ENCODE peak calls at places on chromosomes 1 and 21, in ten cellular contexts. One of them, this sample, is unnamed.

GRCh38 chr1:56578664-56578962 is 750 bp downstream of the PLPP3 start:
- DNase-seq in astrocyte of the spinal cord: no peak
- DNase-seq in hepatocyte: peak; percentile 51
- DNase-seq in fibroblast of lung: no peak
- DNase-seq in AG04450: no peak
- DNase-seq in fibroblast of mammary gland: no peak
- DNase-seq in adipocyte: peak; percentile 47
- DNase-seq in right cardiac atrium: no peak
- DNase-seq in lower leg skin: no peak
- DNase-seq in CD8-positive, alpha-beta T cell: no peak
- DNase-seq in this sample: no peak

GRCh38 chr1:214002060-214002459 is 14.3 kb downstream of the PROX1 start:
- DNase-seq in right cardiac atrium: no peak
- DNase-seq in CD8-positive, alpha-beta T cell: no peak
- DNase-seq in AG04450: no peak
- DNase-seq in astrocyte of the spinal cord: no peak
- DNase-seq in hepatocyte: no peak
- DNase-seq in lower leg skin: no peak
- DNase-seq in fibroblast of mammary gland: no peak
- DNase-seq in adipocyte: no peak
- DNase-seq in fibroblast of lung: no peak
- DNase-seq in this sample: no peak

GRCh38 chr1:41418868-41419583 is 57.8 kb downstream of the FOXO6 start:
- DNase-seq in fibroblast of lung: peak; percentile 88
- DNase-seq in CD8-positive, alpha-beta T cell: no peak
- DNase-seq in AG04450: peak; percentile 65
- DNase-seq in lower leg skin: peak; percentile 86
- DNase-seq in fibroblast of mammary gland: peak; percentile 81
- DNase-seq in right cardiac atrium: peak; percentile 93
- DNase-seq in hepatocyte: peak; percentile 48
- DNase-seq in astrocyte of the spinal cord: peak; percentile 77
- DNase-seq in adipocyte: peak; percentile 91
- DNase-seq in this sample: no peak

GRCh38 chr1:241985787-241986186 is 13.1 kb downstream of the MAP1LC3C start:
- DNase-seq in right cardiac atrium: no peak
- DNase-seq in lower leg skin: no peak
- DNase-seq in astrocyte of the spinal cord: peak; percentile 41
- DNase-seq in hepatocyte: peak; percentile 58
- DNase-seq in fibroblast of lung: peak; percentile 58
- DNase-seq in CD8-positive, alpha-beta T cell: no peak
- DNase-seq in AG04450: no peak
- DNase-seq in fibroblast of mammary gland: peak; percentile 68
- DNase-seq in adipocyte: peak; percentile 73
- DNase-seq in this sample: peak; percentile 21

GRCh38 chr1:35031103-35031452 is 667 bp downstream of the ZMYM6 start:
- DNase-seq in AG04450: no peak
- DNase-seq in hepatocyte: peak; percentile 61
- DNase-seq in fibroblast of lung: peak; percentile 60
- DNase-seq in CD8-positive, alpha-beta T cell: peak; percentile 34
- DNase-seq in fibroblast of mammary gland: peak; percentile 62
- DNase-seq in right cardiac atrium: no peak
- DNase-seq in astrocyte of the spinal cord: peak; percentile 57
- DNase-seq in adipocyte: peak; percentile 68
- DNase-seq in lower leg skin: no peak
- DNase-seq in this sample: no peak

GRCh38 chr1:59948990-59949389 is 22.4 kb upstream of the CYP2J2 start:
- DNase-seq in CD8-positive, alpha-beta T cell: no peak
- DNase-seq in lower leg skin: no peak
- DNase-seq in AG04450: no peak
- DNase-seq in fibroblast of mammary gland: no peak
- DNase-seq in astrocyte of the spinal cord: no peak
- DNase-seq in right cardiac atrium: no peak
- DNase-seq in fibroblast of lung: no peak
- DNase-seq in hepatocyte: no peak
- DNase-seq in adipocyte: no peak
- DNase-seq in this sample: no peak

GRCh38 chr1:27548858-27549719 is 54.9 kb downstream of the AHDC1 start:
- DNase-seq in AG04450: no peak
- DNase-seq in right cardiac atrium: no peak
- DNase-seq in fibroblast of lung: no peak
- DNase-seq in fibroblast of mammary gland: no peak
- DNase-seq in astrocyte of the spinal cord: no peak
- DNase-seq in CD8-positive, alpha-beta T cell: no peak
- DNase-seq in hepatocyte: no peak
- DNase-seq in lower leg skin: no peak
- DNase-seq in adipocyte: no peak
- DNase-seq in this sample: no peak

GRCh38 chr1:43367904-43368645 is at the start of gene ELOVL1:
- DNase-seq in AG04450: peak; percentile 41
- DNase-seq in astrocyte of the spinal cord: peak; percentile 88
- DNase-seq in fibroblast of lung: peak; percentile 79
- DNase-seq in CD8-positive, alpha-beta T cell: peak; percentile 77
- DNase-seq in adipocyte: peak; percentile 91
- DNase-seq in fibroblast of mammary gland: peak; percentile 76
- DNase-seq in hepatocyte: peak; percentile 96
- DNase-seq in lower leg skin: peak; percentile 89
- DNase-seq in right cardiac atrium: peak; percentile 98
- DNase-seq in this sample: peak; percentile 61

GRCh38 chr1:22453181-22453580 is 1.5 kb downstream of the ZBTB40 start:
- DNase-seq in AG04450: no peak
- DNase-seq in lower leg skin: no peak
- DNase-seq in fibroblast of mammary gland: no peak
- DNase-seq in hepatocyte: no peak
- DNase-seq in adipocyte: no peak
- DNase-seq in fibroblast of lung: no peak
- DNase-seq in astrocyte of the spinal cord: no peak
- DNase-seq in CD8-positive, alpha-beta T cell: no peak
- DNase-seq in right cardiac atrium: no peak
- DNase-seq in this sample: no peak

GRCh38 chr1:27306892-27307850 is 14.8 kb upstream of the TMEM222 start:
- DNase-seq in fibroblast of mammary gland: no peak
- DNase-seq in right cardiac atrium: no peak
- DNase-seq in hepatocyte: no peak
- DNase-seq in fibroblast of lung: no peak
- DNase-seq in AG04450: no peak
- DNase-seq in adipocyte: no peak
- DNase-seq in lower leg skin: no peak
- DNase-seq in CD8-positive, alpha-beta T cell: no peak
- DNase-seq in astrocyte of the spinal cord: no peak
- DNase-seq in this sample: no peak

GRCh38 chr1:183622013-183622412 is 13.6 kb downstream of the ARPC5 start:
- DNase-seq in AG04450: no peak
- DNase-seq in hepatocyte: no peak
- DNase-seq in fibroblast of lung: no peak
- DNase-seq in lower leg skin: no peak
- DNase-seq in right cardiac atrium: no peak
- DNase-seq in adipocyte: no peak
- DNase-seq in astrocyte of the spinal cord: no peak
- DNase-seq in fibroblast of mammary gland: no peak
- DNase-seq in CD8-positive, alpha-beta T cell: no peak
- DNase-seq in this sample: no peak

GRCh38 chr1:165134431-165134830 is 222.1 kb downstream of the LMX1A start:
- DNase-seq in astrocyte of the spinal cord: no peak
- DNase-seq in adipocyte: no peak
- DNase-seq in fibroblast of mammary gland: no peak
- DNase-seq in AG04450: no peak
- DNase-seq in right cardiac atrium: no peak
- DNase-seq in fibroblast of lung: no peak
- DNase-seq in CD8-positive, alpha-beta T cell: no peak
- DNase-seq in hepatocyte: no peak
- DNase-seq in lower leg skin: no peak
- DNase-seq in this sample: no peak

GRCh38 chr1:152035406-152036315 is 1.1 kb downstream of the S100A11 start:
- DNase-seq in lower leg skin: no peak
- DNase-seq in AG04450: no peak
- DNase-seq in right cardiac atrium: no peak
- DNase-seq in fibroblast of mammary gland: no peak
- DNase-seq in adipocyte: peak; percentile 77
- DNase-seq in fibroblast of lung: peak; percentile 40
- DNase-seq in hepatocyte: peak; percentile 67
- DNase-seq in CD8-positive, alpha-beta T cell: no peak
- DNase-seq in astrocyte of the spinal cord: peak; percentile 31
- DNase-seq in this sample: no peak

GRCh38 chr1:152036316-152037216 is at the start of gene S100A11:
- DNase-seq in astrocyte of the spinal cord: peak; percentile 89
- DNase-seq in adipocyte: peak; percentile 98
- DNase-seq in AG04450: peak; percentile 55
- DNase-seq in hepatocyte: peak; percentile 96
- DNase-seq in fibroblast of mammary gland: peak; percentile 82
- DNase-seq in CD8-positive, alpha-beta T cell: peak; percentile 50
- DNase-seq in lower leg skin: peak; percentile 92
- DNase-seq in right cardiac atrium: peak; percentile 97
- DNase-seq in fibroblast of lung: peak; percentile 82
- DNase-seq in this sample: no peak

GRCh38 chr1:152034324-152034653 is 2.5 kb downstream of the S100A11 start:
- DNase-seq in astrocyte of the spinal cord: no peak
- DNase-seq in lower leg skin: peak; percentile 14
- DNase-seq in adipocyte: no peak
- DNase-seq in fibroblast of lung: no peak
- DNase-seq in AG04450: no peak
- DNase-seq in hepatocyte: no peak
- DNase-seq in right cardiac atrium: no peak
- DNase-seq in fibroblast of mammary gland: no peak
- DNase-seq in CD8-positive, alpha-beta T cell: no peak
- DNase-seq in this sample: no peak

GRCh38 chr1:152037920-152038658 is 1.3 kb upstream of the S100A11 start:
- DNase-seq in right cardiac atrium: no peak
- DNase-seq in astrocyte of the spinal cord: no peak
- DNase-seq in AG04450: no peak
- DNase-seq in lower leg skin: no peak
- DNase-seq in adipocyte: no peak
- DNase-seq in CD8-positive, alpha-beta T cell: no peak
- DNase-seq in fibroblast of mammary gland: no peak
- DNase-seq in hepatocyte: no peak
- DNase-seq in fibroblast of lung: no peak
- DNase-seq in this sample: no peak

DNA sequence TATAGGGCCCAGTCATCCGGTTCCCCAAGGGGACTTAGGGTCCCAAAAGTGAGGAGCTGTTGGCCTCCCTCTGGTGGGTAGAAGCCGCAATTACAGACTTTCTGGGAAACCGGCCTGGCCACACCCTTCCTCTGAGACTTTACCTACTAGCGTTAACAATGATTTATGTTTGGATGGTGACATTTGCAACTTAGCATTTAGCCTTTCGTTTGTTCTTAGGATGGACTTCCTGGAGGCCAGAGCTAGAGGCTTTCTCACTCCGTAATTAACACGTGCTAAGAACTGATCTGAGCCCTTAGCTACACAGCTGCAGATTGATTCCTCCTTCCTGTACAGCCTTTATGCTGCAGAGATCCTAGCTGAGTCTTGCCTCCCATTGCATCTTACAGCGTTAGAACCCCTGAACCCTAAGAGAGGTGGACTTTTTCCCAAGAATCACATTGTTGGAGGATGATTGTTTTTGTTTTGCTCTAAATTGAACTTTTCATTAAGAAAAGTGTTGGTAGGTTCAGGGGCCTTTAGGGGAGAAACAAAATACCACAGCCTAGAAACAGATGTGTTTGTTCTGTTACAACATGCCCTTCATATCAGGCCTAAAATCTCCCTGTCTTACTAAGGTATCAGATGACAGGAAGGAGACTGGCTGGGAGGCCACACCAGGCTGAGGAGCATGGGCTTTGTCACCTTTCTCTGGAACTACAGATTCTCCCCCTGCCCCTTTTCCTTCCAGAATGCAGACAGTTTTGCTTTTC is 2.0 kb downstream of the S100A11 start:
- DNase-seq in lower leg skin: peak; percentile 15
- DNase-seq in adipocyte: peak; percentile 93
- DNase-seq in fibroblast of lung: peak; percentile 62
- DNase-seq in AG04450: no peak
- DNase-seq in hepatocyte: peak; percentile 83
- DNase-seq in CD8-positive, alpha-beta T cell: peak; percentile 49
- DNase-seq in right cardiac atrium: peak; percentile 59
- DNase-seq in fibroblast of mammary gland: peak; percentile 81
- DNase-seq in astrocyte of the spinal cord: peak; percentile 64
- DNase-seq in this sample: peak; percentile 84
- H3K4me3 ChIP-seq in lower leg skin: peak overlapping the region; percentile 73
- H3K4me3 ChIP-seq in adipocyte: peak overlapping the region; percentile 98
- H3K4me3 ChIP-seq in fibroblast of lung: peak overlapping the region; percentile 95
- H3K4me3 ChIP-seq in AG04450: peak overlapping the region; percentile 74
- H3K4me3 ChIP-seq in hepatocyte: peak overlapping the region; percentile 84
- H3K4me3 ChIP-seq in CD8-positive, alpha-beta T cell: peak overlapping the region; percentile 65
- H3K4me3 ChIP-seq in right cardiac atrium: peak overlapping the region; percentile 96
- H3K4me3 ChIP-seq in fibroblast of mammary gland: peak overlapping the region; percentile 97
- H3K4me3 ChIP-seq in astrocyte of the spinal cord: peak overlapping the region; percentile 93
- H3K4me3 ChIP-seq in this sample: peak overlapping the region; percentile 18

GRCh38 chr21:15059397-15059796 is 5.4 kb downstream of the NRIP1 start:
- DNase-seq in fibroblast of mammary gland: no peak
- DNase-seq in astrocyte of the spinal cord: no peak
- DNase-seq in hepatocyte: no peak
- DNase-seq in fibroblast of lung: no peak
- DNase-seq in right cardiac atrium: no peak
- DNase-seq in lower leg skin: no peak
- DNase-seq in AG04450: no peak
- DNase-seq in adipocyte: no peak
- DNase-seq in CD8-positive, alpha-beta T cell: no peak
- DNase-seq in this sample: no peak
- H3K4me3 ChIP-seq in fibroblast of mammary gland: no peak overlapping the region
- H3K4me3 ChIP-seq in astrocyte of the spinal cord: no peak overlapping the region
- H3K4me3 ChIP-seq in hepatocyte: no peak overlapping the region
- H3K4me3 ChIP-seq in fibroblast of lung: no peak overlapping the region
- H3K4me3 ChIP-seq in right cardiac atrium: no peak overlapping the region
- H3K4me3 ChIP-seq in lower leg skin: no peak overlapping the region
- H3K4me3 ChIP-seq in AG04450: no peak overlapping the region
- H3K4me3 ChIP-seq in adipocyte: peak overlapping the region; percentile 74
- H3K4me3 ChIP-seq in CD8-positive, alpha-beta T cell: no peak overlapping the region
- H3K4me3 ChIP-seq in this sample: no peak overlapping the region

GRCh38 chr1:72281144-72281543 is 1.2 kb downstream of the NEGR1 start:
- DNase-seq in adipocyte: peak; percentile 11
- DNase-seq in AG04450: no peak
- DNase-seq in fibroblast of mammary gland: peak; percentile 28
- DNase-seq in astrocyte of the spinal cord: peak; percentile 23
- DNase-seq in right cardiac atrium: no peak
- DNase-seq in fibroblast of lung: peak; percentile 5
- DNase-seq in CD8-positive, alpha-beta T cell: no peak
- DNase-seq in lower leg skin: no peak
- DNase-seq in hepatocyte: no peak
- DNase-seq in this sample: no peak
- H3K4me3 ChIP-seq in adipocyte: peak overlapping the region; percentile 95
- H3K4me3 ChIP-seq in AG04450: peak overlapping the region; percentile 84
- H3K4me3 ChIP-seq in fibroblast of mammary gland: peak overlapping the region; percentile 87
- H3K4me3 ChIP-seq in astrocyte of the spinal cord: peak overlapping the region; percentile 74
- H3K4me3 ChIP-seq in right cardiac atrium: peak overlapping the region; percentile 57
- H3K4me3 ChIP-seq in fibroblast of lung: peak overlapping the region; percentile 10
- H3K4me3 ChIP-seq in CD8-positive, alpha-beta T cell: no peak overlapping the region
- H3K4me3 ChIP-seq in lower leg skin: no peak overlapping the region
- H3K4me3 ChIP-seq in hepatocyte: no peak overlapping the region
- H3K4me3 ChIP-seq in this sample: no peak overlapping the region

GRCh38 chr1:156624814-156625435 is 5.7 kb downstream of the HAPLN2 start:
- DNase-seq in fibroblast of lung: no peak
- DNase-seq in CD8-positive, alpha-beta T cell: no peak
- DNase-seq in hepatocyte: no peak
- DNase-seq in fibroblast of mammary gland: no peak
- DNase-seq in AG04450: no peak
- DNase-seq in lower leg skin: no peak
- DNase-seq in adipocyte: no peak
- DNase-seq in astrocyte of the spinal cord: no peak
- DNase-seq in right cardiac atrium: no peak
- DNase-seq in this sample: no peak
- H3K4me3 ChIP-seq in fibroblast of lung: no peak overlapping the region
- H3K4me3 ChIP-seq in CD8-positive, alpha-beta T cell: peak overlapping the region; percentile 46
- H3K4me3 ChIP-seq in hepatocyte: no peak overlapping the region
- H3K4me3 ChIP-seq in fibroblast of mammary gland: no peak overlapping the region
- H3K4me3 ChIP-seq in AG04450: peak overlapping the region; percentile 35
- H3K4me3 ChIP-seq in lower leg skin: no peak overlapping the region
- H3K4me3 ChIP-seq in adipocyte: no peak overlapping the region
- H3K4me3 ChIP-seq in astrocyte of the spinal cord: no peak overlapping the region
- H3K4me3 ChIP-seq in right cardiac atrium: peak overlapping the region; percentile 43
- H3K4me3 ChIP-seq in this sample: peak overlapping the region; percentile 33